ENCODE peak calls at places on chromosomes 11 and 22, in five cellular contexts. One of them, this sample, is unnamed.

GRCh38 chr11:47003180-47003877 is 66.8 kb downstream of the CSTPP1 start:
- DNase-seq in GM12865: no peak
- DNase-seq in pancreas: no peak
- DNase-seq in GM03348: no peak
- DNase-seq in transverse colon: no peak
- DNase-seq in this sample: no peak

GRCh38 chr11:110467556-110467955 is 37.8 kb downstream of the FDX1 start:
- DNase-seq in GM12865: no peak
- DNase-seq in pancreas: no peak
- DNase-seq in GM03348: no peak
- DNase-seq in transverse colon: no peak
- DNase-seq in this sample: no peak

GRCh38 chr11:17846852-17847453 is 112.4 kb downstream of the KCNC1 start:
- DNase-seq in GM12865: peak
- DNase-seq in pancreas: no peak
- DNase-seq in GM03348: no peak
- DNase-seq in transverse colon: no peak
- DNase-seq in this sample: no peak

GRCh38 chr22:50173221-50173982 is 2.9 kb downstream of the PANX2 start:
- DNase-seq in GM12865: peak
- DNase-seq in pancreas: peak
- DNase-seq in GM03348: no peak
- DNase-seq in transverse colon: peak
- DNase-seq in this sample: no peak

GRCh38 chr11:120172921-120173705 is 35.2 kb upstream of the TRIM29 start:
- DNase-seq in GM12865: no peak
- DNase-seq in pancreas: no peak
- DNase-seq in GM03348: peak
- DNase-seq in transverse colon: no peak
- DNase-seq in this sample: no peak

GRCh38 chr11:17351510-17352176 is at the start of gene NCR3LG1:
- DNase-seq in GM12865: peak
- DNase-seq in pancreas: peak
- DNase-seq in GM03348: peak
- DNase-seq in transverse colon: peak
- DNase-seq in this sample: peak

GRCh38 chr22:28773461-28773867 is 969 bp downstream of the CCDC117 start:
- DNase-seq in GM12865: peak
- DNase-seq in pancreas: no peak
- DNase-seq in GM03348: peak
- DNase-seq in transverse colon: no peak
- DNase-seq in this sample: no peak

GRCh38 chr22:26615830-26616435 is 1.9 kb downstream of the CRYBB1 start:
- DNase-seq in GM12865: no peak
- DNase-seq in pancreas: no peak
- DNase-seq in GM03348: no peak
- DNase-seq in transverse colon: no peak
- DNase-seq in this sample: no peak

GRCh38 chr11:124886978-124887666 is 10.5 kb downstream of the ROBO4 start:
- DNase-seq in GM12865: no peak
- DNase-seq in pancreas: no peak
- DNase-seq in GM03348: no peak
- DNase-seq in transverse colon: no peak
- DNase-seq in this sample: peak

GRCh38 chr11:6251990-6252473 is 7.6 kb upstream of the CCKBR start:
- DNase-seq in GM12865: no peak
- DNase-seq in pancreas: peak
- DNase-seq in GM03348: peak
- DNase-seq in transverse colon: peak
- DNase-seq in this sample: no peak

GRCh38 chr22:33076368-33076767 is 18.2 kb upstream of the SYN3 start:
- DNase-seq in GM12865: no peak
- DNase-seq in pancreas: no peak
- DNase-seq in GM03348: no peak
- DNase-seq in transverse colon: no peak
- DNase-seq in this sample: no peak

GRCh38 chr11:41456288-41456687 is 3.2 kb downstream of the LRRC4C start:
- DNase-seq in GM12865: no peak
- DNase-seq in pancreas: no peak
- DNase-seq in GM03348: no peak
- DNase-seq in transverse colon: no peak
- DNase-seq in this sample: no peak

GRCh38 chr11:92886243-92886905 is 83.1 kb upstream of the MTNR1B start:
- DNase-seq in GM12865: peak
- DNase-seq in pancreas: no peak
- DNase-seq in GM03348: peak
- DNase-seq in transverse colon: peak
- DNase-seq in this sample: no peak

GRCh38 chr11:33718441-33718840 is 17.8 kb downstream of the CD59 start:
- DNase-seq in GM12865: no peak
- DNase-seq in pancreas: no peak
- DNase-seq in GM03348: no peak
- DNase-seq in transverse colon: no peak
- DNase-seq in this sample: no peak

GRCh38 chr22:18024956-18025720 is 777 bp upstream of the MICAL3 start:
- DNase-seq in GM12865: no peak
- DNase-seq in pancreas: no peak
- DNase-seq in GM03348: no peak
- DNase-seq in transverse colon: no peak
- DNase-seq in this sample: peak

This sample was measured in activated effector memory CD4-positive, alpha-beta T cell treated with anti-CD3 and anti-CD28 coated beads, Interleukin-2, amount 50 U/mL, for 16 hours.